ENCODE peak calls at places on chromosomes 3 and 15, in ten cellular contexts. E is kidney; B is psoas muscle; N is GM12878; G is coronary artery; D is CD8-positive, alpha-beta memory T cell; W is uterus; Q is right cardiac atrium; L is endothelial cell of umbilical vein; C is colonic mucosa. J is an unnamed sample.

GRCh38 chr3:4476507-4476906 is 9.4 kb upstream of the SUMF1 start:
- DNase-seq in E (no peak), B (no peak), N (no peak), G (no peak), D (no peak), W (no peak), Q (no peak), L (peak), C (no peak), J (no peak)

GRCh38 chr3:122484985-122485384 is 29.8 kb downstream of the KPNA1 start:
- DNase-seq in E (no peak), B (no peak), N (no peak), G (no peak), D (no peak), W (no peak), Q (no peak), L (no peak), C (no peak), J (no peak)

GRCh38 chr3:137035631-137036030 is 77.8 kb downstream of the IL20RB start:
- DNase-seq in E (no peak), B (no peak), N (no peak), G (no peak), D (no peak), W (no peak), Q (no peak), L (peak), C (no peak), J (no peak)

GRCh38 chr3:111980716-111981456 is 2.1 kb downstream of the ABHD10 start:
- DNase-seq in E (no peak), B (no peak), N (no peak), G (no peak), D (no peak), W (no peak), Q (no peak), L (no peak), C (no peak), J (no peak)

GRCh38 chr3:153835540-153835939 is 285.6 kb upstream of the ARHGEF26 start:
- DNase-seq in E (no peak), B (no peak), N (no peak), G (no peak), D (no peak), W (no peak), Q (no peak), L (no peak), C (no peak), J (no peak)

GRCh38 chr3:53169045-53169831 is 8.2 kb downstream of the PRKCD start:
- DNase-seq in E (no peak), B (no peak), N (no peak), G (no peak), D (no peak), W (no peak), Q (no peak), L (no peak), C (no peak), J (no peak)

GRCh38 chr3:120688121-120688520 is 6.1 kb upstream of the HGD start:
- DNase-seq in E (no peak), B (no peak), N (peak), G (no peak), D (no peak), W (no peak), Q (no peak), L (no peak), C (no peak), J (no peak)

GRCh38 chr3:179750720-179751328 is 98.0 kb downstream of the USP13 start:
- DNase-seq in E (no peak), B (no peak), N (no peak), G (no peak), D (no peak), W (no peak), Q (no peak), L (peak), C (no peak), J (no peak)

GRCh38 chr3:46913644-46914043 is 36.1 kb downstream of the PTH1R start:
- DNase-seq in E (no peak), B (peak), N (no peak), G (no peak), D (no peak), W (no peak), Q (peak), L (peak), C (peak), J (peak)

GRCh38 chr15:75029378-75030022 is 6.1 kb downstream of the PPCDC start:
- DNase-seq in E (peak), B (peak), N (no peak), G (peak), D (peak), W (peak), Q (peak), L (peak), C (peak), J (peak)

GRCh38 chr3:356947-357346 is 160.4 kb downstream of the CHL1 start:
- DNase-seq in E (peak), B (peak), N (no peak), G (no peak), D (no peak), W (peak), Q (peak), L (no peak), C (no peak), J (no peak)

GRCh38 chr15:85979929-85980328 is 99.7 kb upstream of the AGBL1 start:
- DNase-seq in E (no peak), B (no peak), N (no peak), G (no peak), D (no peak), W (no peak), Q (no peak), L (no peak), C (no peak), J (no peak)

GRCh38 chr3:146496726-146497125 is 27.4 kb upstream of the PLSCR2 start:
- DNase-seq in E (no peak), B (no peak), N (no peak), G (no peak), D (no peak), W (no peak), Q (no peak), L (no peak), C (no peak), J (no peak)

GRCh38 chr3:42192334-42193200 is 73.4 kb downstream of the CCK start:
- DNase-seq in E (no peak), B (no peak), N (peak), G (no peak), D (no peak), W (no peak), Q (no peak), L (no peak), C (no peak), J (no peak)

GRCh38 chr3:43953814-43954241 is 263.1 kb downstream of the ABHD5 start:
- DNase-seq in E (no peak), B (no peak), N (no peak), G (no peak), D (no peak), W (no peak), Q (no peak), L (no peak), C (no peak), J (no peak)

GRCh38 chr3:31054032-31054431 is 159.6 kb upstream of the GADL1 start:
- DNase-seq in E (no peak), B (no peak), N (no peak), G (no peak), D (no peak), W (no peak), Q (no peak), L (no peak), C (no peak), J (no peak)

GRCh38 chr15:101710806-101711205 is 13.5 kb downstream of the TARS3 start:
- DNase-seq in E (no peak), B (no peak), N (no peak), G (no peak), D (no peak), W (no peak), Q (no peak), L (no peak), C (no peak), J (no peak)

GRCh38 chr15:41648770-41649169 is 11.4 kb upstream of the MGA start:
- DNase-seq in E (no peak), B (no peak), N (no peak), G (no peak), D (no peak), W (no peak), Q (no peak), L (no peak), C (no peak), J (no peak)

GRCh38 chr3:125123906-125124305 is 68.1 kb upstream of the HEG1 start:
- DNase-seq in E (no peak), B (no peak), N (no peak), G (no peak), D (no peak), W (no peak), Q (no peak), L (no peak), C (no peak), J (no peak)

GRCh38 chr3:152508705-152509104 is 240.0 kb downstream of the MBNL1 start:
- DNase-seq in E (no peak), B (no peak), N (no peak), G (no peak), D (no peak), W (no peak), Q (no peak), L (peak), C (no peak), J (no peak)

GRCh38 chr3:185188816-185189215 is 36.0 kb upstream of the C3orf70 start:
- DNase-seq in E (no peak), B (no peak), N (no peak), G (no peak), D (no peak), W (no peak), Q (no peak), L (no peak), C (no peak), J (no peak)

GRCh38 chr3:31053299-31053698 is 158.8 kb upstream of the GADL1 start:
- DNase-seq in E (no peak), B (no peak), N (no peak), G (no peak), D (no peak), W (no peak), Q (no peak), L (no peak), C (no peak), J (no peak)

GRCh38 chr3:46869440-46869839 is 6.2 kb upstream of the MYL3 start:
- DNase-seq in E (no peak), B (no peak), N (no peak), G (no peak), D (no peak), W (no peak), Q (no peak), L (no peak), C (no peak), J (no peak)

GRCh38 chr3:55621648-55622047 is 134.5 kb upstream of the WNT5A start:
- DNase-seq in E (no peak), B (no peak), N (no peak), G (no peak), D (no peak), W (no peak), Q (no peak), L (no peak), C (no peak), J (no peak)

GRCh38 chr3:191051037-191051436 is 148.0 kb upstream of the OSTN start:
- DNase-seq in E (no peak), B (no peak), N (no peak), G (no peak), D (no peak), W (no peak), Q (no peak), L (peak), C (no peak), J (no peak)

GRCh38 chr15:48447657-48448056 is 116.4 kb downstream of the DUT start:
- DNase-seq in E (no peak), B (no peak), N (no peak), G (no peak), D (no peak), W (no peak), Q (no peak), L (peak), C (no peak), J (no peak)

GRCh38 chr3:197082871-197083270 is 53.3 kb upstream of the MELTF start:
- DNase-seq in E (no peak), B (no peak), N (no peak), G (no peak), D (no peak), W (no peak), Q (no peak), L (no peak), C (no peak), J (no peak)

GRCh38 chr15:67172172-67172571 is 82.3 kb downstream of the AAGAB start:
- DNase-seq in E (no peak), B (peak), N (no peak), G (no peak), D (no peak), W (no peak), Q (peak), L (no peak), C (no peak), J (peak)

GRCh38 chr3:123449092-123449985 is 449 bp upstream of the ADCY5 start:
- DNase-seq in E (no peak), B (peak), N (no peak), G (no peak), D (no peak), W (peak), Q (peak), L (peak), C (no peak), J (no peak)

GRCh38 chr3:46573701-46574100 is 7.6 kb upstream of the LRRC2 start:
- DNase-seq in E (no peak), B (no peak), N (no peak), G (no peak), D (no peak), W (no peak), Q (no peak), L (no peak), C (no peak), J (no peak)

GRCh38 chr3:184133840-184134745 is 1.1 kb upstream of the EIF2B5 start:
- DNase-seq in E (peak), B (peak), N (no peak), G (peak), D (peak), W (peak), Q (peak), L (peak), C (peak), J (peak)

GRCh38 chr15:53312707-53313106 is 446.8 kb downstream of the WDR72 start:
- DNase-seq in E (no peak), B (no peak), N (no peak), G (no peak), D (no peak), W (no peak), Q (no peak), L (no peak), C (no peak), J (no peak)

GRCh38 chr3:139120336-139120971 is 75.8 kb upstream of the PRR23C start:
- DNase-seq in E (peak), B (no peak), N (no peak), G (no peak), D (no peak), W (no peak), Q (no peak), L (no peak), C (peak), J (no peak)

GRCh38 chr15:45181491-45182285 is 6.1 kb downstream of the SHF start:
- DNase-seq in E (no peak), B (no peak), N (no peak), G (no peak), D (no peak), W (no peak), Q (no peak), L (no peak), C (peak), J (no peak)

DNA sequence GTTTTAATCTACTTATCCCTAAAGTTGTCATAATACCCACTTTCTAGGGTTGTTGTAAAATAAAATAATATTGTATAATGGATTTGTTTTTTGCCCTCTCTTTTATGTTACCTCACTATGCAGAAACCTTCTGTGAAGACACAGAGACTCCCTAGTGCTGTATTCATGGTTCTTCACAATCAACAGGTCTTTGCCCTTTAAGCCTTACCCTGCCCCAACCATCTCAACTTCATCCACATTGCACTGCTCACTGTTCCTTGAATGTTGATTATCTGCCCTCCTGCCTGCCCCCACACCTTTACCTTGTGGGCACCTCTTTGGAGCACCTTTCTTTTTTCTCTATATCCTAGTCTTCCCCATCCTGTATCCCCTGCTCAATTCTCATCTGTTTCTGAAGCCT is 21.1 kb downstream of the CMSS1 start:
- DNase-seq in E (no peak), B (no peak), N (no peak), G (no peak), D (no peak), W (no peak), Q (no peak), L (no peak), C (no peak), J (no peak)
- H3K4me3 ChIP-seq in E (no peak), B (no peak), N (no peak), G (no peak), D (no peak), W (no peak), Q (no peak), L (no peak), C (no peak), J (no peak)

GRCh38 chr3:39133093-39133490 is 20.3 kb downstream of the CSRNP1 start:
- DNase-seq in E (no peak), B (no peak), N (no peak), G (no peak), D (no peak), W (no peak), Q (no peak), L (no peak), C (no peak), J (peak)
- H3K27ac ChIP-seq in E (no peak), B (no peak), N (no peak), G (no peak), D (no peak), W (no peak), Q (no peak), L (no peak), C (no peak), J (no peak)

DNA sequence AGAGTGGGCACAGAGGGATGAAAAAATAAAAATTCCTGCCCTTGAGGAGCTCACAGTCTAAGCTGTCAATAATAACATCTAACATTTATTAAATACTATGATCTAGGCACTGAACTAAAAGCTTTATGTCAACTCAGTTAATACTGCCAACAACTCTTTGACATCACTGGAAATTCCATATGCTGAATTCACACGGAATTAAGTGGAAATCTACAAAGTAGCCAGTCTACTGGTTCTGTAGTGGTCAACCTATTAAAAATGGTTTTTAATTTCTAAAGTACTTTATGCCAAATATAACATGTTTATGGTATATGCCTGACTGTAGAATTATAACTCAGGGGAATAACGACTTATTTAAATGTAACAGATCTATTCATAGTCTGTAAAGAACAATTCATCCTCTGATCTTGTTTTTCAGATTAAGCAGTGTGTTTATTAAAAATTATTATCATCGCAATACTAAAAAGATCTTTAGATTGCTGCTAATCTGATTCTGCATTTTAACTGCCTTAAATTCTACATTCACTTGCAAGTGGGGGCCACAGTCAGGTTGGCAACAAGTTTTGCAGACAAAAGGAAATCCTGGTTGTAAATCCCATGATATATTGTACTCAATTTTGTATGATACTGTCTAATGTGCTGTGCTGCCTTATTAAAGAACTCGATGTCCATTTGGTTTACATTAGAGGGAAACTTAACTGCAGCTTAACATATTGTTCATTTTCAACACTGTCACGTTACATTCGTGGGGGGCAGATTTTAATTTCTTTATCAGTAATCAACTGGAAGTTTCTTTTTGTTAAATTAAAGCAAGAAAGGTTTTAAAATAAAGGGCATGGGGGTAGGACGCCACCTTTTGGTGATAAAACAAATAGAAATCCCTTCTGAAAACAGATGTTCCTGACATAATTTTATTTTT is 2.6 kb upstream of the FOXP1 start:
- DNase-seq in E (no peak), B (no peak), N (no peak), G (no peak), D (peak), W (peak), Q (no peak), L (peak), C (no peak), J (no peak)
- H3K4me3 ChIP-seq in E (no peak), B (no peak), N (no peak), G (no peak), D (no peak), W (no peak), Q (no peak), L (no peak), C (no peak), J (no peak)

DNA sequence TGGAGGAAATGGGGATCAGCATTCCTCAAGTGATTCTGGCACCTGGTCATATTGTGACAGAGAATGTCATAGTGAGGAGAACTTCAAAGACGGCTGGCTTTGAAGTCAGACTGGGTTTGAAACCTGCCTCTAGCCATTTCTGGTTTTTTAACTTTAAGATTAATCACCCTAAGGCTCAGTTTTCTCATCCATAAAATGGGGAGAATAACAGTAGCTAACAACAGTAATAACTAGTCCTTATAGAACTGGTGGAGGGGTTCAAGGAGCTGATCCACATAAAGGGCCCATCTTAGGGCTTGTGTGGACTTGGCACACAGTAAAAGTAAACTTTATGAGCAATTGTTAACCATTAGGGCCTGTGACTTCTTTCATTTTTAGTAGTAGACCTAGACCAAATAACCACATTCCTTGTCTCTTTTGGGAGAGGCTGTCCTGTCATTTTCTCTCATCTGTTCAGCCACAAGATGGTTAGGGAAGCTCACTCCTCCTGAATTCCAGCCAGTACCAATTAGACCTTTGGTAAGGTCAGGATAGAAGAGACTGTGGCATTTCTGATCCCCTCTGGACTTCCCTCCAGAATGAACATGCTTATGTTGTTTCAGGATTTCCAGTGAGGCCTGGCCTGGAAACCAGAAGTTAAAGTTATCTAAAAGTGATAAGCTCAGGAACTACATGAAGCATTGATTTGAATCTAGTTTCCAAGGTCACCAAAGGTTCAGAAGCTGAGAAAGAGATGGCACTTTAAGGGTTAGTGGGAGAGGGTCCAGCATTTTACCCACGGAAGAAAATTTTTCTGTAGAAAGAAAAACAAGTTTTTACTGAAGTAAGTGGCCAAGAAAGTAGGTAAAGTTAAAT is 159.3 kb upstream of the DPH6 start:
- DNase-seq in E (no peak), B (no peak), N (no peak), G (no peak), D (no peak), W (no peak), Q (no peak), L (peak), C (no peak), J (no peak)
- H3K27ac ChIP-seq in E (peak), B (peak), N (no peak), G (peak), D (no peak), W (peak), Q (peak), L (peak), C (no peak), J (peak)

DNA sequence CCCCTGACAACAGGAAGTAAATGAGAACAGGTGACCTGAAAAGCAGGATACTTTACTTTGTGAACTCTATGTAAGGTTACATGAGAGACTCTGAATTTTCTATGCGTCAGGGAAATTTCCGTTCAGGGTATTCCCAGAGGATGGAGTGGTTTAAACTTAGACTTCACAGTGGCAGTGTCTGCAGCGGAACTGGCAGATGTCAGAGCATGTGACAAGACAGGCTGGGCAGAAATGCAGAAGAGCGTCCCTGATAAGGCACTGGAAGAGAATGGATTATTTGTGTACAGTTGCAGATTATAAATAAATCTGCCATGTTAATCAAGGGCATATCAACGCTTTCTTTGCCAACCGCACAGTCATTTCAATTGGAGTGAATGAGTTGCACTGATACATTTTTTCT is 598.4 kb upstream of the ZNF717 start:
- DNase-seq in E (no peak), B (no peak), N (no peak), G (no peak), D (no peak), W (no peak), Q (peak), L (no peak), C (no peak), J (no peak)
- H3K4me3 ChIP-seq in E (no peak), B (no peak), N (no peak), G (no peak), D (no peak), W (no peak), Q (no peak), L (no peak), C (no peak), J (no peak)